ENCODE peak calls at places on chromosomes 6 and 20, in eight cellular contexts. F is heart right ventricle, P is stomach, D is GM06990, W is upper lobe of right lung, Z is GM13976, M is GM23338, C is BJ. A is an unnamed sample.

GRCh38 chr6:35973670-35974222 is 50.7 kb downstream of the SLC26A8 start:
- DNase-seq in C (no peak), D (peak; percentile 52), W (no peak), M (no peak), P (peak; percentile 31), F (no peak), Z (peak; percentile 77), A (no peak)

GRCh38 chr20:34293119-34293518 is 10.0 kb downstream of the AHCY start:
- DNase-seq in M (no peak), C (no peak), W (no peak), P (no peak), Z (no peak), D (no peak), F (no peak), A (no peak)

GRCh38 chr6:42735976-42736375 is 9.9 kb downstream of the TBCC start:
- DNase-seq in F (no peak), M (no peak), P (no peak), C (no peak), W (no peak), D (no peak), Z (no peak), A (no peak)

GRCh38 chr6:22306741-22307466 is 10.1 kb upstream of the PRL start:
- DNase-seq in F (no peak), M (no peak), C (no peak), D (no peak), P (no peak), W (no peak), Z (no peak), A (no peak)

GRCh38 chr6:88105741-88106340 is 58.2 kb downstream of the SPACA1 start:
- DNase-seq in D (no peak), W (no peak), F (no peak), P (no peak), C (no peak), M (no peak), Z (no peak), A (no peak)

GRCh38 chr6:19723533-19723932 is 113.6 kb upstream of the ID4 start:
- DNase-seq in F (no peak), W (no peak), C (peak; percentile 92), M (no peak), D (no peak), P (no peak), Z (no peak), A (no peak)

GRCh38 chr6:64383277-64383676 is 747.7 kb downstream of the PHF3 start:
- DNase-seq in W (no peak), Z (no peak), F (no peak), P (no peak), D (no peak), M (no peak), C (no peak), A (no peak)

GRCh38 chr20:17795449-17796095 is 95.8 kb downstream of the BANF2 start:
- DNase-seq in W (no peak), D (no peak), C (no peak), P (no peak), F (no peak), Z (no peak), M (no peak), A (no peak)

GRCh38 chr20:14696937-14697336 is 359.5 kb upstream of the FLRT3 start:
- DNase-seq in P (no peak), M (no peak), D (no peak), W (no peak), F (no peak), C (no peak), Z (no peak), A (no peak)

GRCh38 chr20:12535316-12535715 is 473.5 kb upstream of the SPTLC3 start:
- DNase-seq in F (no peak), C (no peak), Z (no peak), D (no peak), W (no peak), P (no peak), M (no peak), A (no peak)

GRCh38 chr20:44896583-44896982 is 11.1 kb downstream of the YWHAB start:
- DNase-seq in D (no peak), W (no peak), P (no peak), C (no peak), Z (no peak), M (no peak), F (no peak), A (no peak)

GRCh38 chr6:148898360-148899005 is 151.7 kb downstream of the UST start:
- DNase-seq in Z (no peak), F (no peak), M (no peak), W (no peak), P (no peak), D (no peak), C (no peak), A (no peak)

GRCh38 chr6:84976516-84977420 is 212.4 kb upstream of the TBX18 start:
- DNase-seq in D (no peak), C (no peak), F (no peak), P (no peak), W (no peak), Z (no peak), M (no peak), A (no peak)

GRCh38 chr6:1611572-1612385 is 2.1 kb downstream of the FOXC1 start:
- DNase-seq in D (no peak), P (no peak), W (no peak), Z (no peak), F (peak; percentile 32), M (peak; percentile 49), C (no peak), A (peak; percentile 64)

GRCh38 chr20:62588458-62589149 is 53.7 kb upstream of the SLCO4A1 start:
- DNase-seq in W (no peak), P (no peak), D (no peak), M (no peak), Z (no peak), C (no peak), F (no peak), A (no peak)

DNA sequence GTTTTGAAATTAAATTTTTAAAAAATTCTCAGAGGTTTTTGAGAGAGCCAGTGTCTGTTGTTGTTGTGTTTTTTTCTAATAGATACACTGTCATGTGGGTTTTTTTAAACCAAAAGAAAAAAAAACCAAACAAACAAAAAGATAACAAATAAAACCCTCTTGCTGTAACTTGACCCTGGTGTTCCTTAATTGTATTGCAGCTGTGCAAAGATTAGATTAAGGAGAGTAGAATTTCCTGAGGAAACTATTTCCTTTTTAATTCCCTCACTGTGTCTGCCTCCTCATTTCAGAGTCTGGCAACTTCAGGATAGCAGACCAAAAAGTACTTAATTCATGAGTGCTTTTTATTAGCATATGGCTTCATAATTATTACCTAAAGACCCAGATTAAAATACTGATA is 281.9 kb downstream of the EPM2A start:
- DNase-seq in M (peak; percentile 47), D (no peak), Z (no peak), C (no peak), P (no peak), F (no peak), W (no peak), A (no peak)
- TF ChIP-seq CTCF in M (peak; percentile 59), D (peak; percentile 12), Z (no peak), C (peak; percentile 32), P (no peak), F (peak; percentile 18), W (peak; percentile 15), A (no peak)

GRCh38 chr6:15556711-15557110 is 106.1 kb downstream of the DTNBP1 start:
- DNase-seq in C (no peak), P (no peak), D (no peak), W (no peak), M (no peak), Z (no peak), F (no peak), A (no peak)

GRCh38 chr6:15554728-15555100 is 108.1 kb downstream of the DTNBP1 start:
- DNase-seq in P (no peak), M (no peak), C (no peak), F (no peak), D (no peak), Z (no peak), W (no peak), A (no peak)

GRCh38 chr6:15553736-15554294 is 109.0 kb downstream of the DTNBP1 start:
- DNase-seq in Z (no peak), W (no peak), D (no peak), M (no peak), C (no peak), F (no peak), P (no peak), A (no peak)

GRCh38 chr6:15555101-15556038 is 107.5 kb downstream of the DTNBP1 start:
- DNase-seq in Z (no peak), F (no peak), P (no peak), W (no peak), C (no peak), M (peak; percentile 40), D (no peak), A (no peak)

GRCh38 chr6:15557174-15557573 is 105.7 kb downstream of the DTNBP1 start:
- DNase-seq in Z (no peak), W (no peak), C (no peak), M (no peak), D (no peak), F (no peak), P (no peak), A (no peak)
- TF ChIP-seq CTCF in Z (no peak), W (no peak), C (no peak), M (no peak), D (no peak), F (no peak), P (no peak), A (no peak)

GRCh38 chr20:47161411-47161810 is 195.1 kb downstream of the ZMYND8 start:
- DNase-seq in P (no peak), F (no peak), M (no peak), Z (no peak), D (no peak), C (no peak), W (peak; percentile 55), A (no peak)

GRCh38 chr20:47167846-47168245 is 188.7 kb downstream of the ZMYND8 start:
- DNase-seq in F (no peak), M (peak; percentile 25), W (peak; percentile 29), C (no peak), P (no peak), Z (no peak), D (no peak), A (no peak)

GRCh38 chr20:47164076-47164634 is 192.3 kb downstream of the ZMYND8 start:
- DNase-seq in W (peak; percentile 32), Z (no peak), P (no peak), M (no peak), C (no peak), F (no peak), D (no peak), A (no peak)

GRCh38 chr20:47160992-47161391 is 195.5 kb downstream of the ZMYND8 start:
- DNase-seq in D (no peak), Z (no peak), F (no peak), M (no peak), C (no peak), W (peak; percentile 51), P (no peak), A (no peak)

GRCh38 chr20:47165376-47165865 is 191.1 kb downstream of the ZMYND8 start:
- DNase-seq in F (no peak), P (no peak), W (peak; percentile 29), D (no peak), C (no peak), M (no peak), Z (no peak), A (no peak)
- TF ChIP-seq CTCF in F (no peak), P (no peak), W (no peak), D (no peak), C (no peak), M (no peak), Z (no peak), A (no peak)

DNA sequence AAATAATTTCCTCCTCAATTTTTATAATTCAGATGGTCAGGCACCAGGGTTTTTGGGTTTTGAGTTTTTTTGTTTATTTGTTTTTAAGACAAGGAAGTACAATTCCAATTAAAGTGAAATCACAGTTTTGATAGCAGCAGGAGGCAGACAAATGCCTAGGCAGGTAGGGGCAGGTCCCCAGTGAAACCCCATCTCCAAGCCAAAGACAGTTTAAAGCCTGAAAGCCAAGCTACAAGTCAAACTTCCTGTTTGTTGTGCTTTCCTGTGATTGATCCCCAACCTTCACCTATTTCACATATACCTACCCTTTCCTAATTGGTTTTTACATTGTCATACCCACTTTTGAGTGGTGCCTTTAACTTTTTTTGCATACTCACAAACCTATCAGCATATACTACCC is 149.6 kb downstream of the MOXD1 start:
- DNase-seq in Z (no peak), F (no peak), M (no peak), P (no peak), D (no peak), W (no peak), C (no peak), A (no peak)
- TF ChIP-seq CTCF in Z (no peak), F (no peak), M (no peak), P (no peak), D (no peak), W (no peak), C (no peak), A (no peak)

A was measured in ascending aorta.